ENCODE peak calls at places on chromosomes 13 and 19, in five cellular contexts. One of them, this sample, is unnamed.

GRCh38 chr19:54523403-54523802 is 20.8 kb downstream of the LAIR2 start:
- DNase-seq in neuronal stem cell: no peak
- DNase-seq in IMR-90: peak; percentile 39
- DNase-seq in trophoblast cell: no peak
- DNase-seq in H1: no peak
- DNase-seq in this sample: no peak

GRCh38 chr13:89568746-89569145 is 1778.7 kb upstream of the MIR17HG start:
- DNase-seq in neuronal stem cell: no peak
- DNase-seq in IMR-90: no peak
- DNase-seq in trophoblast cell: no peak
- DNase-seq in H1: no peak
- DNase-seq in this sample: no peak

GRCh38 chr13:110413311-110414040 is 106.4 kb downstream of the COL4A2 start:
- DNase-seq in neuronal stem cell: no peak
- DNase-seq in IMR-90: no peak
- DNase-seq in trophoblast cell: peak; percentile 54
- DNase-seq in H1: no peak
- DNase-seq in this sample: no peak

GRCh38 chr19:11437955-11438354 is 2.5 kb downstream of the PRKCSH start:
- DNase-seq in neuronal stem cell: no peak
- DNase-seq in IMR-90: no peak
- DNase-seq in trophoblast cell: no peak
- DNase-seq in H1: no peak
- DNase-seq in this sample: no peak

GRCh38 chr13:101258071-101258470 is 158.2 kb downstream of the NALCN start:
- DNase-seq in neuronal stem cell: peak; percentile 4
- DNase-seq in IMR-90: peak; percentile 86
- DNase-seq in trophoblast cell: peak; percentile 69
- DNase-seq in H1: no peak
- DNase-seq in this sample: peak; percentile 94

GRCh38 chr19:58551577-58552471 is 3.1 kb downstream of the CHMP2A start:
- DNase-seq in neuronal stem cell: no peak
- DNase-seq in IMR-90: no peak
- DNase-seq in trophoblast cell: no peak
- DNase-seq in H1: no peak
- DNase-seq in this sample: no peak

GRCh38 chr13:39602614-39603366 is at the start of gene LHFPL6:
- DNase-seq in neuronal stem cell: peak; percentile 73
- DNase-seq in IMR-90: peak; percentile 77
- DNase-seq in trophoblast cell: peak; percentile 84
- DNase-seq in H1: peak; percentile 85
- DNase-seq in this sample: peak; percentile 92

GRCh38 chr13:109131698-109132257 is 502.4 kb downstream of the MYO16 start:
- DNase-seq in neuronal stem cell: no peak
- DNase-seq in IMR-90: peak; percentile 21
- DNase-seq in trophoblast cell: no peak
- DNase-seq in H1: no peak
- DNase-seq in this sample: peak; percentile 79

GRCh38 chr13:33931397-33931987 is 113.5 kb downstream of the RFC3 start:
- DNase-seq in neuronal stem cell: peak; percentile 39
- DNase-seq in IMR-90: peak; percentile 53
- DNase-seq in trophoblast cell: peak; percentile 26
- DNase-seq in H1: no peak
- DNase-seq in this sample: peak; percentile 67

GRCh38 chr19:48991823-48992570 is 1.1 kb downstream of the GYS1 start:
- DNase-seq in neuronal stem cell: no peak
- DNase-seq in IMR-90: peak; percentile 83
- DNase-seq in trophoblast cell: peak; percentile 86
- DNase-seq in H1: no peak
- DNase-seq in this sample: peak; percentile 91

GRCh38 chr13:109567315-109567714 is 219.1 kb downstream of the IRS2 start:
- DNase-seq in neuronal stem cell: no peak
- DNase-seq in IMR-90: no peak
- DNase-seq in trophoblast cell: no peak
- DNase-seq in H1: no peak
- DNase-seq in this sample: no peak

GRCh38 chr13:24654741-24655140 is 25.5 kb upstream of the ATP12A start:
- DNase-seq in neuronal stem cell: no peak
- DNase-seq in IMR-90: peak; percentile 51
- DNase-seq in trophoblast cell: no peak
- DNase-seq in H1: no peak
- DNase-seq in this sample: no peak

GRCh38 chr13:43776680-43777079 is 10.1 kb downstream of the ENOX1 start:
- DNase-seq in neuronal stem cell: no peak
- DNase-seq in IMR-90: no peak
- DNase-seq in trophoblast cell: no peak
- DNase-seq in H1: no peak
- DNase-seq in this sample: peak; percentile 32

GRCh38 chr19:45234089-45234869 is 10.9 kb downstream of the EXOC3L2 start:
- DNase-seq in neuronal stem cell: no peak
- DNase-seq in IMR-90: no peak
- DNase-seq in trophoblast cell: no peak
- DNase-seq in H1: peak; percentile 77
- DNase-seq in this sample: no peak

GRCh38 chr19:10744848-10745293 is 27.0 kb downstream of the DNM2 start:
- DNase-seq in neuronal stem cell: no peak
- DNase-seq in IMR-90: no peak
- DNase-seq in trophoblast cell: no peak
- DNase-seq in H1: no peak
- DNase-seq in this sample: no peak

GRCh38 chr13:84400711-84401110 is 518.4 kb upstream of the SLITRK1 start:
- DNase-seq in neuronal stem cell: no peak
- DNase-seq in IMR-90: peak; percentile 82
- DNase-seq in trophoblast cell: no peak
- DNase-seq in H1: no peak
- DNase-seq in this sample: peak; percentile 18

GRCh38 chr19:36030264-36031148 is 2.2 kb downstream of the CLIP3 start:
- DNase-seq in neuronal stem cell: no peak
- DNase-seq in IMR-90: peak; percentile 53
- DNase-seq in trophoblast cell: peak; percentile 6
- DNase-seq in H1: no peak
- DNase-seq in this sample: no peak

GRCh38 chr19:36027696-36028095 is 5.0 kb downstream of the CLIP3 start:
- DNase-seq in neuronal stem cell: no peak
- DNase-seq in IMR-90: no peak
- DNase-seq in trophoblast cell: no peak
- DNase-seq in H1: no peak
- DNase-seq in this sample: no peak

GRCh38 chr19:36031308-36031707 is 1.4 kb downstream of the CLIP3 start:
- DNase-seq in neuronal stem cell: no peak
- DNase-seq in IMR-90: no peak
- DNase-seq in trophoblast cell: no peak
- DNase-seq in H1: no peak
- DNase-seq in this sample: no peak

GRCh38 chr19:36028313-36029041 is 4.2 kb downstream of the CLIP3 start:
- DNase-seq in neuronal stem cell: no peak
- DNase-seq in IMR-90: no peak
- DNase-seq in trophoblast cell: no peak
- DNase-seq in H1: no peak
- DNase-seq in this sample: no peak

DNA sequence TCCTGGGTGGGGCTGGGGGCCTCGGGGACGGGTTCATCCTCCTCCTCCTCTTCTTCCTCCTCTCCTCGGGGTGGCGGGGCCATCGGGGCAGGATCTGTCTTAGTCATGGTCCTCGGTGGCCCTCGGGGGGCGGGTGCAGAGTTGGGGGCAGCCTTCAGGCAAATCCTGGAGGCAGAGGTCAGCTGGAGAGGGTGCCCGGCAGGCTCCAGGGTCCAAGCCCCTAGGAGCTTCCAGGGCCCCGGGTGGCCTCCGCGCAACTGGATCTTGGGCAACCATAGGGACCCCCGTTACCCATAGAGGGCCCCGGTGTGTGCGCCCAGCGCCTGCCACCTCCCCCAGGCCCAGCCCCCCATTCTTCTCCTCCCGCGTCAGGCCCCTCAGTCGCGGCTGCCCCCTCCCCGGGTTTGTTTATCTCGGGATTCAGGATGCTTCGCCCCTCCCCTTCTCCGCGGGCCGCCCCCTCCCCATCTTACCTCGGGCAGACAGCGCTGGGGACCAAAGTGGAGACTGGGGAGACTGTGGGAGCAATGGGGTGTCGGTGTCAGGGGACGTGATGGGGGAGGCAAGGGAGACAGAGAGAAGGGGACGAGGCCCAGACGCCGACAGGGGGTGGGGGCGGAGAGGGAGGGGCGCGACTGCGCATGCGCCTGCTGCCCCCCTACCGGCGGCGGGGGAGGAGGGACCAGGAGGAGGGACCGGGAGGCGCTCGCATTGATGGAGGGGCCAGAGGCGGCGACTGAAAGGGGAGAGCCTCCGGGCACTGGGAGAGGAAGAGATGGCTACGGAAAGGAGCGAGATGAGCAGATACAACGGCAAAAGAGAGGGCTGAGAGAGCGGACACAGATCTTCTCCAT is at the start of gene CLIP3:
- DNase-seq in neuronal stem cell: peak; percentile 75
- DNase-seq in IMR-90: peak; percentile 62
- DNase-seq in trophoblast cell: no peak
- DNase-seq in H1: peak; percentile 90
- DNase-seq in this sample: peak; percentile 73
- H4K8ac ChIP-seq in neuronal stem cell: no peak within 1 kb of the TSS
- H4K8ac ChIP-seq in IMR-90: peak within 1 kb of the TSS; percentile 97
- H4K8ac ChIP-seq in trophoblast cell: peak within 1 kb of the TSS; percentile 72
- H4K8ac ChIP-seq in H1: peak within 1 kb of the TSS; percentile 73
- H4K8ac ChIP-seq in this sample: peak within 1 kb of the TSS; percentile 93

GRCh38 chr13:48562296-48563066 is 29.6 kb upstream of the RCBTB2 start:
- DNase-seq in neuronal stem cell: no peak
- DNase-seq in IMR-90: no peak
- DNase-seq in trophoblast cell: no peak
- DNase-seq in H1: no peak
- DNase-seq in this sample: no peak

GRCh38 chr13:48560657-48561337 is 27.9 kb upstream of the RCBTB2 start:
- DNase-seq in neuronal stem cell: no peak
- DNase-seq in IMR-90: no peak
- DNase-seq in trophoblast cell: no peak
- DNase-seq in H1: no peak
- DNase-seq in this sample: no peak

GRCh38 chr13:48563611-48564010 is 30.7 kb upstream of the RCBTB2 start:
- DNase-seq in neuronal stem cell: no peak
- DNase-seq in IMR-90: no peak
- DNase-seq in trophoblast cell: no peak
- DNase-seq in H1: no peak
- DNase-seq in this sample: no peak

GRCh38 chr13:48559638-48560320 is 26.9 kb upstream of the RCBTB2 start:
- DNase-seq in neuronal stem cell: no peak
- DNase-seq in IMR-90: peak; percentile 70
- DNase-seq in trophoblast cell: no peak
- DNase-seq in H1: no peak
- DNase-seq in this sample: no peak

DNA sequence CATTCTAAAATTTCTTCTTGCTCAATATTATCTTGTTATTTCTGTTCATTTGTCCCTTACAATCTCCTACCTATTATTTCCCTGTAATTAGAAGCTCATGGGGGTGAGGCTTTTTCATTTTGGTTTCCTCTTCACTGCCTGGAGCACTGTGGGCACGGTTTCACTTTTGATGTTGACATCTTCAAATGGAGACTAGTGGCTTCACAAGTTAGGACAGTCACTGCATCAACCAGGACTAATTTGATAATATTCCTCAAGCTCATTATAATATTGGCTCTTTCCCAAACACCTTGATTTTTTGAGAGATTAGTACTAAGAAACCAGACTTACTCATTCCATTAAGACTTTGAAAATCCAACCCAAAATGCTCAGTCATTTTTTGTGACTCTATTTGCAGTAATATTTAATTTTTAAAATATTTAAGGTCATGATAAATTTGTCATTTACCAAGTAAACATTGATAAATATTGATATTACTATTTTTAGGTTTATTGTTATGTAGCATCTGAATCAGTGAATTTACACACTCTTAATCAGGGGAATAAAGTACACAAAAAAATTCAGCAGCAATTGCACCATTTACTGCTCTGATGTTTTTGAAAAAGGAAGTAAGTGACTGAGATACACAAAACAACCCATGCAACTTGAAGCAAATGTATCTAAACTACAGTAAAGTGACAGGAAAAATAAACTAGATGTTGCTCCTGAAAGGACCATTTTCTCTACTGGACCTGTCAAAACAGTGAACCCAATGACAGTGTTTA is 28.8 kb upstream of the RCBTB2 start:
- DNase-seq in neuronal stem cell: no peak
- DNase-seq in IMR-90: no peak
- DNase-seq in trophoblast cell: no peak
- DNase-seq in H1: no peak
- DNase-seq in this sample: no peak
- H3K4me3 ChIP-seq in neuronal stem cell: no peak overlapping the region
- H3K4me3 ChIP-seq in IMR-90: no peak overlapping the region
- H3K4me3 ChIP-seq in trophoblast cell: no peak overlapping the region
- H3K4me3 ChIP-seq in H1: no peak overlapping the region
- H3K4me3 ChIP-seq in this sample: no peak overlapping the region

GRCh38 chr13:94707400-94708021 is 4.8 kb downstream of the SOX21 start:
- DNase-seq in neuronal stem cell: no peak
- DNase-seq in IMR-90: no peak
- DNase-seq in trophoblast cell: no peak
- DNase-seq in H1: peak; percentile 79
- DNase-seq in this sample: no peak
- H3K14ac ChIP-seq in neuronal stem cell: peak overlapping the region; percentile 10
- H3K14ac ChIP-seq in IMR-90: no peak overlapping the region
- H3K14ac ChIP-seq in trophoblast cell: no peak overlapping the region
- H3K14ac ChIP-seq in H1: no peak overlapping the region
- H3K14ac ChIP-seq in this sample: no peak overlapping the region

GRCh38 chr19:18153555-18154134 is 682 bp downstream of the PIK3R2 start:
- DNase-seq in neuronal stem cell: no peak
- DNase-seq in IMR-90: no peak
- DNase-seq in trophoblast cell: no peak
- DNase-seq in H1: no peak
- DNase-seq in this sample: no peak
- H4K8ac ChIP-seq in neuronal stem cell: peak overlapping the region; percentile 32
- H4K8ac ChIP-seq in IMR-90: peak overlapping the region; percentile 79
- H4K8ac ChIP-seq in trophoblast cell: peak overlapping the region; percentile 94
- H4K8ac ChIP-seq in H1: peak overlapping the region; percentile 85
- H4K8ac ChIP-seq in this sample: peak overlapping the region; percentile 64

GRCh38 chr13:51900471-51900870 is 38.7 kb downstream of the CCDC70 start:
- DNase-seq in neuronal stem cell: no peak
- DNase-seq in IMR-90: no peak
- DNase-seq in trophoblast cell: no peak
- DNase-seq in H1: no peak
- DNase-seq in this sample: no peak
- H3K4me3 ChIP-seq in neuronal stem cell: no peak overlapping the region
- H3K4me3 ChIP-seq in IMR-90: no peak overlapping the region
- H3K4me3 ChIP-seq in trophoblast cell: no peak overlapping the region
- H3K4me3 ChIP-seq in H1: no peak overlapping the region
- H3K4me3 ChIP-seq in this sample: no peak overlapping the region

DNA sequence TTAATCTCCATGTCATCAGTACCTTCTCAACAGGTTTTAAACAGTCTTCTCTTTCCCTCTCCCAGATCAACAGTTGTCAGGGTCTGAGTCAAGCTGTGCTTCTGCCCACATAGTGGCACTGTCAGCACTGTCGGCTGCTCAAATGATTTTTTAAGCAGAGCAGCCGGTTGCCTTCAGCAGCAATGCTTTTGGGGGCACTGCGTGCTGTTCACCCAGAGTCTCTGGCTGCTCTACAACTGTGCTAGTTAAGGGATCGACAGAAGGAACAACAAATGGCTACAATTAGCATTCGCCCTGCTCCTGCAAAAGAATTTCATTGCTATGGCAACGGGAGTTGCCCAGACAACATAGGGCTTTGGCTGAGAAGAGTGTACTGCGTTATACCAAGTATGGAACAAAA is 412.9 kb downstream of the DIAPH3 start:
- DNase-seq in neuronal stem cell: peak; percentile 83
- DNase-seq in IMR-90: peak; percentile 57
- DNase-seq in trophoblast cell: no peak
- DNase-seq in H1: peak; percentile 59
- DNase-seq in this sample: peak; percentile 72
- H3K14ac ChIP-seq in neuronal stem cell: no peak overlapping the region
- H3K14ac ChIP-seq in IMR-90: peak overlapping the region; percentile 18
- H3K14ac ChIP-seq in trophoblast cell: no peak overlapping the region
- H3K14ac ChIP-seq in H1: no peak overlapping the region
- H3K14ac ChIP-seq in this sample: no peak overlapping the region